ENCODE peak calls at places on chromosomes 3 and 15, in nine cellular contexts. M is lower leg skin, Y is body of pancreas, R is fibroblast of villous mesenchyme, G is A549, Z is GM23338, C is mucosa of descending colon, V is BJ, P is fibroblast of lung. B is an unnamed sample.

GRCh38 chr3:45486136-45486535 is 97.8 kb downstream of the LARS2 start:
- DNase-seq in M (no peak), Y (no peak), R (peak; percentile 77), G (no peak), Z (no peak), C (no peak), V (peak; percentile 60), P (no peak), B (no peak)

GRCh38 chr3:30686176-30686575 is 79.8 kb downstream of the TGFBR2 start:
- DNase-seq in M (no peak), Y (no peak), R (no peak), G (no peak), Z (no peak), C (no peak), V (no peak), P (no peak), B (no peak)

GRCh38 chr15:69265347-69265955 is 33.3 kb upstream of the PAQR5 start:
- DNase-seq in M (no peak), Y (no peak), R (peak; percentile 48), G (peak; percentile 58), Z (peak; percentile 57), C (peak; percentile 39), V (no peak), P (peak; percentile 49), B (no peak)

GRCh38 chr3:160554980-160555379 is 10.4 kb downstream of the KPNA4 start:
- DNase-seq in M (no peak), Y (no peak), R (no peak), G (no peak), Z (no peak), C (no peak), V (no peak), P (no peak), B (no peak)

GRCh38 chr3:10721101-10721500 is 94.9 kb upstream of the SLC6A11 start:
- DNase-seq in M (no peak), Y (no peak), R (no peak), G (no peak), Z (no peak), C (no peak), V (no peak), P (no peak), B (no peak)

GRCh38 chr3:112976001-112976400 is 1.1 kb upstream of the CD200R1 start:
- DNase-seq in M (no peak), Y (no peak), R (no peak), G (no peak), Z (no peak), C (no peak), V (no peak), P (no peak), B (no peak)

GRCh38 chr3:64143399-64144130 is 81.7 kb downstream of the PRICKLE2 start:
- DNase-seq in M (no peak), Y (peak; percentile 8), R (peak; percentile 69), G (peak; percentile 33), Z (no peak), C (no peak), V (peak; percentile 44), P (peak; percentile 71), B (no peak)

GRCh38 chr3:20930034-20930433 is 744.0 kb upstream of the SGO1 start:
- DNase-seq in M (no peak), Y (peak; percentile 22), R (peak; percentile 9), G (no peak), Z (peak; percentile 64), C (no peak), V (no peak), P (peak; percentile 5), B (peak; percentile 3)

GRCh38 chr3:45140392-45140791 is 5.8 kb downstream of the CDCP1 start:
- DNase-seq in M (no peak), Y (peak; percentile 47), R (peak; percentile 23), G (no peak), Z (no peak), C (no peak), V (no peak), P (peak; percentile 56), B (no peak)

GRCh38 chr3:69240651-69241578 is 118.5 kb upstream of the LMOD3 start:
- DNase-seq in M (no peak), Y (peak; percentile 15), R (peak; percentile 26), G (no peak), Z (peak; percentile 33), C (no peak), V (no peak), P (no peak), B (no peak)

GRCh38 chr3:111750278-111750884 is 108.7 kb upstream of the PHLDB2 start:
- DNase-seq in M (no peak), Y (no peak), R (no peak), G (no peak), Z (no peak), C (no peak), V (no peak), P (no peak), B (no peak)

GRCh38 chr3:53721187-53721946 is 124.9 kb downstream of the CHDH start:
- DNase-seq in M (no peak), Y (no peak), R (no peak), G (no peak), Z (peak; percentile 43), C (no peak), V (no peak), P (no peak), B (no peak)

DNA sequence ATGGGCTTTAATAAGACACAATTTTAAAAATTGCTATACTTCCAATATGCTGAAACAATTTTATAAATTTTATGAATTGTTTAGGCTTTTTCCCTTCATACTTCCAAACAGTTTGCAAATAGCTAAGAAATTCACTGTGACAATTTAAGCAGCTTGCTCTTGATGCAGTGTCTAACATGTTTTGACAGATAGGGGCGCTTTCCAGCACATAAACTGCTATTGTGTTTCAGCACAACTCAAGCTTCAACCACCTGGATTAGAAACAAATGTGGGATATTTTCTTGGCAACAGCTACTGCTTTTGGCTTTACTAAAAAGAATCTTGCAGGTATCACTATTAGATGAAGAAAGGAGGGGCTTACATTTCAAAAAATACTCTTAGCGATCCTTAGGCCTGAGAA is 565.8 kb upstream of the DPPA4 start:
- DNase-seq in M (no peak), Y (no peak), R (no peak), G (no peak), Z (peak; percentile 23), C (no peak), V (no peak), P (no peak), B (no peak)
- TF ChIP-seq CTCF in M (no peak), Y (no peak), R (no peak), G (no peak), Z (peak; percentile 29), C (no peak), V (no peak), P (no peak), B (no peak)

DNA sequence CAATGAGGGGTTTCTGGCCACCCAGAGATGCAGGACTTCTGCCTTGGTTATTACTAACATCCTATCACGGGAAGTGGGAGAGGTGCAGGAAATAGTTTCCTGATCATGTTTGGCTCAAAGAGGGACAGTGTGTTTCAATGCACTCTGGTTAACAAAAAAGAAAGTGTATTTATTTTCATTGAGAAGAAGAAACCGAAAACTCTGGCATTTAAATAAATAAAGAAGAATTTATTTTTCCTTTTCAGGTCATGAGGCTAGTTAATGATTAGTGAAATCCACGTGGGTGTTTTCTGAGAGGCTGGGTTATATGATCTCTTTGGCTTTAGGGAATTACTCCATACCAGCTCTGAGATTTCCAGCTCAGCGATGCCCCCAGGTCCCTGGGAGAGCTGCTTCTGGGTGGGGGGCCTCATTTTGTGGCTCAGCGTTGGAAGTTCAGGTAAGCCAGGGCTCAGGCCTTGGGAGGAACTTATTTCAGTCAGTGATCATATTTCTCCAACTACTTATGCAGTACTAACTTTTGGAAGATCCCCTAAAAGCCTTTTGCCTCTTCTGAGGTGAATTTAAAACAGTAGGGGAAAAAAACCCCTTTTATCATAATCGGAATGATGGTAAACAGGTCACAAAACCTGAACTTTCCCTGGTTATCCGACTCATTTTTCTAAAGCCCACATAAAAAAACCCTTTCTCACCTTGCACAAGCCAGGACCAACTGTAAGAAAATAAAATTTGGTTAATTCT is at the start of gene PLA1A:
- DNase-seq in M (no peak), Y (peak; percentile 22), R (no peak), G (no peak), Z (no peak), C (peak; percentile 19), V (no peak), P (no peak), B (no peak)
- H3K4me3 ChIP-seq in M (no peak within 1 kb of the TSS), Y (no peak within 1 kb of the TSS), R (no peak within 1 kb of the TSS), G (no peak within 1 kb of the TSS), Z (no peak within 1 kb of the TSS), C (no peak within 1 kb of the TSS), V (no peak within 1 kb of the TSS), P (no peak within 1 kb of the TSS), B (no peak within 1 kb of the TSS)

DNA sequence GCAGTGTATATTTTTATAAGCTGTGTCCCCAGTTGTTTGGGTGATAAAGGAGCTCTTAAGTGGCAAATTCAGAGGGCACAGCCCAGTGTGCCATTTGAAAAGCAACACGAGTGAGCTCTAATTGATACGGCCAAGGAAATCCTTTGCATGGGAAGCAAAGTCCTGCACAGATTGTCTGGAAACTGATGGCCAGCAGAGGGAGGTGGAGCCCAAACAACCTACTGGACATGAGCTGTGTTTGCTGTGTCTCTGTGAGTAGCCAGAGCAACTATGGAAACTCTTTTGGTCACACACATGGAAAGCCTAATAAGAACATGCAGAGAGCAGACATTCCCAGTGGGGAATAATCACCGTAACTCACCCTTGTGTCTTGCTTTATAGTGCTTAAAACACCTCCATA is 24.4 kb downstream of the ONECUT1 start:
- DNase-seq in M (no peak), Y (peak; percentile 46), R (no peak), G (peak; percentile 44), Z (peak; percentile 60), C (no peak), V (no peak), P (no peak), B (no peak)
- TF ChIP-seq CTCF in M (no peak), Y (peak; percentile 46), R (peak; percentile 38), G (peak; percentile 27), Z (peak; percentile 71), C (no peak), V (peak; percentile 16), P (peak; percentile 32), B (peak; percentile 34)

GRCh38 chr3:77149382-77149781 is 109.5 kb downstream of the ROBO2 start:
- DNase-seq in M (no peak), Y (no peak), R (no peak), G (no peak), Z (no peak), C (no peak), V (no peak), P (no peak), B (no peak)
- H3K4me3 ChIP-seq in M (no peak overlapping the region), Y (no peak overlapping the region), R (no peak overlapping the region), G (no peak overlapping the region), Z (no peak overlapping the region), C (no peak overlapping the region), V (no peak overlapping the region), P (no peak overlapping the region), B (no peak overlapping the region)

GRCh38 chr15:66294157-66294931 is 976 bp downstream of the DIS3L start:
- DNase-seq in M (no peak), Y (peak; percentile 31), R (peak; percentile 60), G (peak; percentile 65), Z (peak; percentile 32), C (peak; percentile 69), V (peak; percentile 22), P (peak; percentile 57), B (peak; percentile 75)
- TF ChIP-seq CTCF in M (no peak), Y (no peak), R (no peak), G (no peak), Z (no peak), C (no peak), V (no peak), P (no peak), B (no peak)

GRCh38 chr15:78065284-78065872 is 12.1 kb downstream of the TBC1D2B start:
- DNase-seq in M (peak; percentile 92), Y (peak; percentile 85), R (peak; percentile 100), G (no peak), Z (no peak), C (peak; percentile 59), V (peak; percentile 97), P (peak; percentile 99), B (peak; percentile 85)
- H3K4me3 ChIP-seq in M (no peak overlapping the region), Y (no peak overlapping the region), R (peak overlapping the region; percentile 17), G (no peak overlapping the region), Z (no peak overlapping the region), C (no peak overlapping the region), V (no peak overlapping the region), P (peak overlapping the region; percentile 22), B (no peak overlapping the region)